ENCODE peak calls at places on chromosomes 12 and 14, in six cellular contexts. U is neural crest cell; N is putamen; L is lower lobe of right lung; W is neural progenitor cell; Y is activated CD4-positive, alpha-beta T cell treated with anti-CD3 and anti-CD28 coated beads, Interleukin-2, amount 10 ng/mL, durations not matched to agents 7 days and 5 days. R is an unnamed sample.
A peak's percentile ranks its signal among the peaks of the same experiment; 100 is the strongest.

GRCh38 chr14:72284176-72284575 is 351.9 kb downstream of the RGS6 start:
- DNase-seq in W (no peak), U (no peak), N (no peak), Y (no peak), L (no peak), R (peak; percentile 18)

GRCh38 chr14:80211143-80212024 is at the start of gene DIO2:
- DNase-seq in W (peak; percentile 12), U (no peak), N (peak; percentile 76), Y (no peak), L (no peak), R (peak; percentile 43)

GRCh38 chr14:76768201-76768656 is 7.0 kb downstream of the VASH1 start:
- DNase-seq in N (peak; percentile 63), W (peak; percentile 20), L (peak; percentile 84), Y (peak; percentile 77), U (no peak), R (peak; percentile 83)

GRCh38 chr14:67653651-67654280 is 20.7 kb downstream of the VTI1B start:
- DNase-seq in L (no peak), Y (no peak), U (no peak), N (no peak), W (no peak), R (peak; percentile 78)

GRCh38 chr12:75120202-75120774 is 89.4 kb downstream of the KCNC2 start:
- DNase-seq in W (no peak), Y (no peak), U (no peak), L (no peak), N (no peak), R (no peak)

GRCh38 chr14:95935228-95935822 is 58.7 kb downstream of the TUNAR start:
- DNase-seq in U (peak; percentile 61), Y (peak; percentile 15), L (no peak), N (no peak), W (peak; percentile 79), R (peak; percentile 61)

GRCh38 chr14:98959410-98959809 is 312.6 kb downstream of the BCL11B start:
- DNase-seq in Y (no peak), N (no peak), W (no peak), U (no peak), L (no peak), R (no peak)

GRCh38 chr14:104360522-104360921 is 219.0 kb upstream of the C14orf180 start:
- DNase-seq in U (no peak), Y (no peak), L (no peak), W (no peak), N (no peak), R (no peak)

GRCh38 chr12:29054790-29055663 is 94.1 kb upstream of the FAR2 start:
- DNase-seq in W (no peak), N (no peak), Y (no peak), L (no peak), U (no peak), R (no peak)

GRCh38 chr12:79844693-79845092 is 90.2 kb downstream of the PPP1R12A start:
- DNase-seq in W (no peak), L (no peak), N (no peak), Y (no peak), U (no peak), R (peak; percentile 99)

GRCh38 chr14:22836301-22837058 is at the start of gene MMP14:
- DNase-seq in L (peak; percentile 59), N (no peak), U (peak; percentile 28), Y (no peak), W (peak; percentile 48), R (peak; percentile 95)

R was measured in mesendoderm.